ENCODE peak calls at places on chromosome 9, in six cellular contexts. D, V, J, N, X and Y are unnamed samples.

GRCh38 chr9:74729129-74729710 is 158.5 kb downstream of the TRPM6 start:
- DNase-seq in J (no peak), N (no peak), X (peak), V (no peak), D (no peak), Y (no peak)

GRCh38 chr9:121945281-121945680 is 147.8 kb downstream of the TTLL11 start:
- DNase-seq in D (no peak), X (no peak), V (peak), J (no peak), N (no peak), Y (no peak)

GRCh38 chr9:97954550-97954989 is 16.6 kb upstream of the HEMGN start:
- DNase-seq in J (peak), X (peak), D (peak), N (no peak), V (peak), Y (peak)

GRCh38 chr9:76441551-76442322 is 17.2 kb upstream of the GCNT1 start:
- DNase-seq in V (peak), D (no peak), X (peak), N (no peak), J (peak), Y (no peak)

GRCh38 chr9:133126697-133127339 is 5.8 kb upstream of the RALGDS start:
- DNase-seq in V (no peak), N (no peak), D (no peak), J (no peak), X (peak), Y (no peak)

GRCh38 chr9:121620777-121621437 is 30.5 kb upstream of the DAB2IP start:
- DNase-seq in N (no peak), X (peak), J (no peak), V (no peak), D (peak), Y (peak)

GRCh38 chr9:27800159-27800558 is 226.9 kb upstream of the C9orf72 start:
- DNase-seq in X (no peak), V (no peak), N (no peak), J (no peak), D (no peak), Y (no peak)

GRCh38 chr9:121972501-121972981 is 120.6 kb downstream of the TTLL11 start:
- DNase-seq in J (peak), X (peak), N (no peak), D (peak), V (peak), Y (no peak)

GRCh38 chr9:133187561-133188005 is 21.5 kb downstream of the OBP2B start:
- DNase-seq in J (no peak), D (no peak), N (no peak), V (no peak), X (no peak), Y (no peak)

GRCh38 chr9:127112056-127112455 is 10.4 kb downstream of the ANGPTL2 start:
- DNase-seq in J (no peak), X (no peak), N (peak), V (no peak), D (no peak), Y (no peak)

GRCh38 chr9:104858846-104859245 is 69.1 kb downstream of the ABCA1 start:
- DNase-seq in J (no peak), D (no peak), N (no peak), V (no peak), X (peak), Y (no peak)

GRCh38 chr9:87498046-87498815 is 564 bp downstream of the DAPK1 start:
- DNase-seq in N (peak), V (no peak), X (peak), J (peak), D (peak), Y (peak)

GRCh38 chr9:114501786-114502682 is 3.2 kb downstream of the WHRN start:
- DNase-seq in V (peak), N (no peak), D (peak), J (no peak), X (peak), Y (no peak)

GRCh38 chr9:37732086-37732744 is 21.4 kb upstream of the TRMT10B start:
- DNase-seq in J (no peak), D (no peak), V (no peak), X (no peak), N (no peak), Y (no peak)

GRCh38 chr9:130830199-130830598 is 4.9 kb upstream of the ABL1 start:
- DNase-seq in V (no peak), X (no peak), D (no peak), J (no peak), N (no peak), Y (no peak)

GRCh38 chr9:131839281-131840084 is 99.6 kb upstream of the RAPGEF1 start:
- DNase-seq in V (peak), J (no peak), D (no peak), N (no peak), X (peak), Y (no peak)

GRCh38 chr9:123486431-123486830 is 130.4 kb downstream of the CRB2 start:
- DNase-seq in N (no peak), J (no peak), V (no peak), D (no peak), X (no peak), Y (no peak)

GRCh38 chr9:35488566-35489312 is 1.2 kb upstream of the RUSC2 start:
- DNase-seq in J (no peak), N (no peak), V (no peak), X (no peak), D (no peak), Y (no peak)

GRCh38 chr9:116049506-116049905 is 104.1 kb upstream of the PAPPA start:
- DNase-seq in J (no peak), D (no peak), N (no peak), V (no peak), X (no peak), Y (no peak)

GRCh38 chr9:27505744-27506161 is 18.3 kb upstream of the IFNK start:
- DNase-seq in N (no peak), X (no peak), V (peak), J (no peak), D (no peak), Y (no peak)

GRCh38 chr9:95815961-95816360 is 59.5 kb upstream of the ERCC6L2 start:
- DNase-seq in D (no peak), V (no peak), N (no peak), J (no peak), X (no peak), Y (no peak)

GRCh38 chr9:78900500-78900899 is 603.6 kb downstream of the PSAT1 start:
- DNase-seq in N (no peak), D (no peak), X (no peak), J (no peak), V (peak), Y (no peak)

GRCh38 chr9:126629007-126629674 is 15.4 kb downstream of the LMX1B start:
- DNase-seq in D (no peak), X (no peak), J (no peak), V (no peak), N (no peak), Y (no peak)

GRCh38 chr9:110429453-110429852 is 91.8 kb upstream of the TXNDC8 start:
- DNase-seq in J (no peak), V (peak), X (peak), D (no peak), N (no peak), Y (no peak)

GRCh38 chr9:110427497-110428104 is 89.9 kb upstream of the TXNDC8 start:
- DNase-seq in D (peak), J (peak), X (peak), N (peak), V (peak), Y (peak)

GRCh38 chr9:110426052-110426709 is 88.5 kb upstream of the TXNDC8 start:
- DNase-seq in X (peak), N (no peak), D (peak), V (peak), J (no peak), Y (no peak)
- TF ChIP-seq CTCF in X (peak), N (peak), D (peak), V (peak), J (no peak), Y (peak)

DNA sequence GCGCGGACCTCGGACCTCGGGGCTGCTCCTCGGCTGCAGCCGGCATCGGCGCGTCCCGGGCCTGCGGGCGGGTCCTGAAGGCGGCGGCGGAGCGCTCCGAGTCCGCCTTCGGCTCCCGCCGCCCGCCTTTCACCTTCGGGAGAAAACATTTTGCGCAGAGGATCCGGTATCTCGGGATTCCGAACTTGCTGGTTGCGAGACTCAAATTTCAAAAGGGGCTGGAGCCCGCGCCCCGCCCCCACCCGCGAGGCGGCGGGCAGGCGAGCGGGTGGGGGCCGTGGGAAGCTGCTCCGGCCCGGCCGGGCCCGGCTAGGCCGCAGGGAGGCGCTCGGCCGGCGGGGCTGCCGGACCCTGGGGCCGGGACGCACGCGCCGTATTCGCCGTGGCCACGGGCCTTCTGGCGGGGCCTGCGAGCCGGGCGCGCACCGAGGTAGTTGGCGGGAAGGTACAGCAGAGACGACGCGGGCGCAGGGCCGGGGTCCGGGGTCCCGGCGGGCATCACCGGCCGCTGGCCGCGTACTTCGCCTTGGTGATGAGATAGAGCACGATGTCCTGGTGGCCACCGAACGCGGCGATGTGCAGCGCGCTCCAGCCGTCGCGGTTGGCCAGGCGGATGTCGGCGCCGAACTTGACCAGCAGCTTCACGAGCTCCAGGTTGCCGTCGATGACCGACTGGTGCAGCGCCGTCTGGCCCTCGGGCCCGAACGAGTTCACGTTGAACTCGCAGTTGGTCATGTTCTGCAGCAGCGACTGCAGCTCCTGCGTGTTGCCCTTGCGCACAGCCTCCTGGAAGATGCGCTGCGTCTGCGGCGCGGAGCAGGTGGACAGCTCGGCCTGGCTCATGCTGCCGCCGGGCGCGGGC is 754 bp downstream of the NRARP start:
- DNase-seq in J (peak), X (peak), N (peak), V (peak), D (peak), Y (no peak)
- TF ChIP-seq CTCF in J (no peak), X (no peak), N (peak), V (no peak), D (peak), Y (peak)

GRCh38 chr9:68779558-68780376 is 74.7 kb downstream of the PIP5K1B start:
- DNase-seq in V (peak), X (peak), J (peak), N (peak), D (peak), Y (peak)
- TF ChIP-seq CTCF in V (peak), X (no peak), J (peak), N (peak), D (peak), Y (peak)

GRCh38 chr9:22100626-22101025 is 91.5 kb upstream of the CDKN2B start:
- DNase-seq in D (no peak), X (no peak), V (no peak), N (no peak), J (no peak), Y (no peak)
- TF ChIP-seq CTCF in D (no peak), X (peak), V (peak), N (no peak), J (peak), Y (peak)

GRCh38 chr9:125239631-125240597 is 1.2 kb downstream of the HSPA5 start:
- DNase-seq in D (no peak), V (no peak), J (no peak), X (no peak), N (no peak), Y (no peak)

GRCh38 chr9:125240649-125240999 is 519 bp downstream of the HSPA5 start:
- DNase-seq in V (peak), X (peak), D (peak), J (no peak), N (no peak), Y (no peak)

GRCh38 chr9:125238915-125239446 is 2.2 kb downstream of the HSPA5 start:
- DNase-seq in X (no peak), J (no peak), D (no peak), V (no peak), N (no peak), Y (no peak)

GRCh38 chr9:125241863-125242739 is 958 bp upstream of the HSPA5 start:
- DNase-seq in X (no peak), N (peak), J (no peak), D (peak), V (no peak), Y (no peak)

GRCh38 chr9:125241000-125241862 is at the start of gene HSPA5:
- DNase-seq in X (peak), N (peak), D (peak), J (peak), V (peak), Y (peak)
- TF ChIP-seq CTCF in X (no peak), N (peak), D (no peak), J (no peak), V (no peak), Y (peak)

GRCh38 chr9:103319979-103320378 is 324.8 kb downstream of the CYLC2 start:
- DNase-seq in J (no peak), V (no peak), D (peak), N (no peak), X (no peak), Y (no peak)
- TF ChIP-seq CTCF in J (no peak), V (peak), D (no peak), N (no peak), X (peak), Y (peak)

GRCh38 chr9:111429175-111429574 is 55.0 kb downstream of the ECPAS start:
- DNase-seq in D (no peak), J (no peak), X (peak), V (peak), N (no peak), Y (no peak)

GRCh38 chr9:111427186-111427585 is 57.0 kb downstream of the ECPAS start:
- DNase-seq in N (no peak), V (peak), J (no peak), X (peak), D (peak), Y (no peak)

DNA sequence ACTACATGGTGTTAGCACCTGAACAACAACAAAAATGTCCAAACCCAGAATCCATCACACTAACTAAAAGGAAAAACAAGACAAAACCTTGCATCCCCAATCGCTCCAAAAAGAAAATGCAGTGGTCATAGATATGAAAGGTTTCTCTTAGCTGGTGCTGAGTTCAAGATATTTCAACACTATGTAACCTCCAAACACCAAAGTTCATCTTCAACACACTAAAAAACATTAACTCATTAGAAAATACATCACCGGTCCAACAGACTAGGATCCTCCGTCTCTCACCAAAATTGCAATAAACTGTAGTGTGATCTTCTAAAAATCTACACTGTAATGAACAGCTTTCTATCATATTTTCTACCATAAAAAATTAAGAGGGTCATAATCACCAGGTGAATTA is 60.8 kb downstream of the ECPAS start:
- DNase-seq in N (no peak), X (no peak), D (no peak), V (no peak), J (no peak), Y (no peak)
- TF ChIP-seq CTCF in N (no peak), X (no peak), D (no peak), V (no peak), J (no peak), Y (no peak)

GRCh38 chr9:124858330-124859046 is 3.3 kb downstream of the RPL35 start:
- DNase-seq in V (no peak), N (no peak), X (no peak), J (no peak), D (no peak), Y (no peak)
- TF ChIP-seq CTCF in V (peak), N (no peak), X (no peak), J (peak), D (no peak), Y (no peak)